ENCODE peak calls at places on chromosomes 16 and 17, in four cellular contexts. C is CD8-positive, alpha-beta T cell; Z is foreskin fibroblast; Y is body of pancreas. D is an unnamed sample.

GRCh38 chr17:76145231-76146052 is 4.4 kb upstream of the FOXJ1 start:
- DNase-seq in Z (no peak), Y (no peak), C (no peak), D (no peak)

GRCh38 chr17:35537569-35538209 is at the start of gene SLFN12L:
- DNase-seq in C (no peak), Z (no peak), Y (no peak), D (no peak)

GRCh38 chr17:39687101-39687545 is 734 bp downstream of the PGAP3 start:
- DNase-seq in C (no peak), Z (no peak), Y (no peak), D (no peak)

GRCh38 chr17:14398766-14399165 is 97.9 kb downstream of the HS3ST3B1 start:
- DNase-seq in Y (no peak), Z (no peak), C (no peak), D (no peak)

GRCh38 chr17:40122944-40123810 is 1.4 kb downstream of the MSL1 start:
- DNase-seq in C (peak), Y (peak), Z (no peak), D (no peak)

GRCh38 chr16:76654421-76654820 is 377.2 kb downstream of the CNTNAP4 start:
- DNase-seq in Y (no peak), Z (no peak), C (no peak), D (no peak)

GRCh38 chr16:586645-587590 is 2.9 kb upstream of the RAB40C start:
- DNase-seq in C (no peak), Z (no peak), Y (peak), D (no peak)

GRCh38 chr17:50559674-50560184 is 786 bp upstream of the CACNA1G start:
- DNase-seq in Y (peak), Z (peak), C (no peak), D (no peak)

GRCh38 chr17:29155966-29156338 is 24.2 kb downstream of the MYO18A start:
- DNase-seq in Y (no peak), Z (no peak), C (no peak), D (no peak)

GRCh38 chr17:37788531-37788930 is 43.7 kb upstream of the HNF1B start:
- DNase-seq in Y (no peak), C (no peak), Z (no peak), D (no peak)

GRCh38 chr16:66324785-66325184 is 41.7 kb upstream of the CDH5 start:
- DNase-seq in Y (no peak), C (no peak), Z (no peak), D (no peak)

GRCh38 chr17:80889231-80889896 is 102.3 kb upstream of the CHMP6 start:
- DNase-seq in Z (no peak), Y (no peak), C (no peak), D (no peak)

GRCh38 chr16:27174007-27174406 is 29.3 kb upstream of the KDM8 start:
- DNase-seq in C (peak), Y (no peak), Z (no peak), D (peak)

GRCh38 chr16:2436110-2436509 is 6.9 kb downstream of the CCNF start:
- DNase-seq in Y (no peak), Z (no peak), C (no peak), D (no peak)

GRCh38 chr16:70151391-70151790 is 22.2 kb upstream of the CLEC18C start:
- DNase-seq in Y (no peak), Z (no peak), C (no peak), D (no peak)

GRCh38 chr17:33045236-33045635 is 53.6 kb downstream of the SPACA3 start:
- DNase-seq in Y (no peak), Z (no peak), C (no peak), D (no peak)

GRCh38 chr17:76414334-76415295 is 30.2 kb downstream of the SPHK1 start:
- DNase-seq in Z (peak), Y (peak), C (no peak), D (no peak)

GRCh38 chr16:30746638-30747160 is 1.5 kb upstream of the PHKG2 start:
- DNase-seq in Y (no peak), Z (no peak), C (no peak), D (no peak)

GRCh38 chr16:54985668-54986067 is 55.0 kb downstream of the IRX5 start:
- DNase-seq in Y (no peak), C (no peak), Z (no peak), D (no peak)

GRCh38 chr17:40177275-40177874 is at the start of gene RAPGEFL1:
- DNase-seq in Z (peak), C (peak), Y (peak), D (no peak)

GRCh38 chr17:333626-334396 is 18.8 kb downstream of the RPH3AL start:
- DNase-seq in Z (no peak), C (peak), Y (peak), D (no peak)

GRCh38 chr16:56277040-56277439 is 85.8 kb downstream of the GNAO1 start:
- DNase-seq in Y (no peak), C (no peak), Z (no peak), D (no peak)

GRCh38 chr17:17780941-17781590 is 55.7 kb downstream of the SREBF1 start:
- DNase-seq in C (no peak), Z (no peak), Y (no peak), D (no peak)

GRCh38 chr16:14007460-14007859 is 63.7 kb upstream of the MRTFB start:
- DNase-seq in C (no peak), Z (peak), Y (no peak), D (no peak)

GRCh38 chr17:73166731-73167581 is 2.1 kb downstream of the SSTR2 start:
- DNase-seq in Y (no peak), C (no peak), Z (peak), D (no peak)

GRCh38 chr17:20952183-20952582 is 90.6 kb downstream of the USP22 start:
- DNase-seq in Y (no peak), C (no peak), Z (no peak), D (no peak)

GRCh38 chr17:45319239-45319703 is 2.5 kb upstream of the MAP3K14 start:
- DNase-seq in Y (no peak), Z (no peak), C (no peak), D (no peak)

GRCh38 chr17:1783271-1783670 is 21.4 kb downstream of the SERPINF1 start:
- DNase-seq in Y (no peak), Z (no peak), C (no peak), D (no peak)

GRCh38 chr17:37802061-37802460 is 57.2 kb upstream of the HNF1B start:
- DNase-seq in C (no peak), Z (no peak), Y (no peak), D (no peak)

GRCh38 chr17:19242323-19242722 is 5.2 kb downstream of the EPN2 start:
- DNase-seq in Z (no peak), C (no peak), Y (no peak), D (no peak)

GRCh38 chr17:19242926-19243325 is 5.8 kb downstream of the EPN2 start:
- DNase-seq in C (no peak), Z (no peak), Y (no peak), D (no peak)

GRCh38 chr17:19238167-19238505 is 970 bp downstream of the EPN2 start:
- DNase-seq in Y (peak), C (no peak), Z (no peak), D (no peak)

GRCh38 chr17:19239544-19239943 is 2.4 kb downstream of the EPN2 start:
- DNase-seq in C (no peak), Z (no peak), Y (peak), D (no peak)

DNA sequence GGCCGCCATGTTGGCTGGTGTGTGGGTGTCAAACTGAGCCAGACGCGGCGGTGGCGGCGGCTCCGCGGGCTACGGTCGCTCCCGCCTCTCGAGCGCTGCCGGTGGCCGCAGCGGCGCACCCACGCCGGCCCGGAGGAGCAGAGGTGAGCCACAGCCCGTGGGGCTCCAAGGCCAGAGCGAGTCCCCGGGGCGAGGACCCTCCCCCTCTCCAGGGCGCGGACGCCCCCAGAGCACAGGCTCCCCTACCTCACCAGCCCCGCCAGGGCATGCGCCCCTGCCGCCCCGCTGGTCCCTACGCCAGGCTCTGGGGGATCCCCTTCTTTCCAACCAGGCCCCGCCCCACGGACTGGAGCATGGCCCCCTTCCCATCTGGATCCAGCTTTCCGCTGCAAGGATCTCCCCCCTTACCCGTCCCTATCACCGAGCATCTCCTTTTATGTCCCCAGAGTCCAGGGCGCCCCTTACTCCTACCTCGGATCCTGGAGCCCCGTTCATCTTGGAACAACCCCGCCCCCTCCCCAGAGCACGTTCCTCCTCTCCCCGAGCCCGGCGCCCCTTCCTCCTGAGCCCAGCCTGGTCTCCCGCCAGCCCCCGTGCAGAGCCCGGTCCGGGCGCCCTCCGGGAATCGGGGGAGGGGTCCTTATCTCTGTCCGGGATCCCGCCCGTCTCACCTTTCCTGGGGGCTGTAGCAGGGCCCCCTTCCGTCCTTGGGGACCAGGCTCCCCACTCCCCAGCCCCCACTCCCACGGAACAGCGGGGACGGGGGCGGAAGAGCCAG is 412 bp downstream of the EPN2 start:
- DNase-seq in Y (peak), C (no peak), Z (no peak), D (no peak)
- TF ChIP-seq CTCF in Y (peak), C (no peak), Z (no peak), D (no peak)

GRCh38 chr16:88078111-88078775 is 127.0 kb downstream of the BANP start:
- DNase-seq in Z (no peak), C (no peak), Y (no peak), D (no peak)
- H3K4me3 ChIP-seq in Z (no peak), C (no peak), Y (no peak), D (no peak)

GRCh38 chr17:31738488-31738887 is 120.6 kb downstream of the COPRS start:
- DNase-seq in Z (no peak), C (no peak), Y (no peak), D (no peak)
- TF ChIP-seq CTCF in Z (no peak), C (no peak), Y (no peak), D (no peak)

GRCh38 chr17:4708436-4708835 is 2.0 kb upstream of the ARRB2 start:
- DNase-seq in Z (no peak), Y (peak), C (peak), D (no peak)

GRCh38 chr17:4709794-4710692 is at the start of gene ARRB2:
- DNase-seq in Z (peak), Y (peak), C (peak), D (peak)

GRCh38 chr17:4706121-4706520 is 2.2 kb upstream of the PELP1 start:
- DNase-seq in Z (peak), Y (no peak), C (no peak), D (no peak)

GRCh38 chr17:4703330-4703691 is 626 bp downstream of the PELP1 start:
- DNase-seq in C (no peak), Z (no peak), Y (no peak), D (no peak)

DNA sequence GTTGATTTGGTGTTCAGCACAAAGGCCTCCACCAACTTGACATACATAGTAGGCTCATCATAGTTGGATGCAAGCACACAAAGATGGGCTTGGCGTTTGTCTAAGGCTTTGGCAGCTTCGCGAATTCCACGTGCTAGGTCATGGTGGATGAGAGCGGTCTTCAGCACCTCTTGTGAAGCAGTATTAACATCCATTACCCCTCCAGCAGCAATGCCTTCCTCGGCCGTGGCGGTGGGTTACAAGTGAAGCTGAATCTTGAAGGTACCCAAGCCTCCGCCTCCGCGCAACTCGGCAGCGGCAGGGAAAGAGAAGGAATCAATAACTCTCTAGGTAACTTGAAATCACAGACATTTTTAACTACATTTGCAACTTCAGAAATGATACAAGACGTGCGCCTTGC is 1.1 kb upstream of the PELP1 start:
- DNase-seq in Y (no peak), C (no peak), Z (no peak), D (no peak)
- H3K4me3 ChIP-seq in Y (no peak), C (peak), Z (peak), D (peak)

GRCh38 chr17:67558740-67559380 is 158.9 kb upstream of the NOL11 start:
- DNase-seq in C (no peak), Y (peak), Z (peak), D (no peak)

GRCh38 chr17:67562036-67562435 is 155.7 kb upstream of the NOL11 start:
- DNase-seq in C (no peak), Y (no peak), Z (no peak), D (no peak)

GRCh38 chr17:67557921-67558320 is 159.8 kb upstream of the NOL11 start:
- DNase-seq in Z (peak), Y (no peak), C (no peak), D (no peak)

GRCh38 chr17:67557052-67557845 is 160.5 kb upstream of the NOL11 start:
- DNase-seq in Y (no peak), C (no peak), Z (no peak), D (no peak)

GRCh38 chr17:67559381-67559966 is 158.3 kb upstream of the NOL11 start:
- DNase-seq in Y (peak), Z (no peak), C (no peak), D (no peak)
- TF ChIP-seq CTCF in Y (no peak), Z (no peak), C (no peak), D (peak)

GRCh38 chr17:7018331-7018964 is 4.4 kb upstream of the BCL6B start:
- DNase-seq in Z (no peak), C (no peak), Y (peak), D (no peak)
- H3K4me3 ChIP-seq in Z (no peak), C (no peak), Y (no peak), D (peak)

D was measured in LNCaP clone FGC.